ENCODE peak calls at places on chromosomes 2 and 18, in four cellular contexts. G, J, U and R are unnamed samples.

GRCh38 chr2:101089942-101090799 is 61.0 kb downstream of the TBC1D8 start:
- DNase-seq in G (no peak), J (no peak), U (no peak), R (no peak)

GRCh38 chr2:179793238-179793637 is 68.2 kb downstream of the ZNF385B start:
- DNase-seq in G (no peak), J (no peak), U (no peak), R (no peak)

GRCh38 chr18:8301427-8302172 is 307.6 kb upstream of the RAB12 start:
- DNase-seq in G (no peak), J (no peak), U (no peak), R (no peak)

GRCh38 chr18:40006553-40007073 is 1948.4 kb upstream of the PIK3C3 start:
- DNase-seq in G (no peak), J (no peak), U (no peak), R (no peak)

GRCh38 chr2:65416945-65417344 is 15.5 kb downstream of the SPRED2 start:
- DNase-seq in G (no peak), J (no peak), U (no peak), R (no peak)

GRCh38 chr2:79585701-79586428 is 73.0 kb downstream of the CTNNA2 start:
- DNase-seq in G (no peak), J (no peak), U (no peak), R (no peak)

GRCh38 chr18:75923169-75923568 is 495.7 kb upstream of the SMIM21 start:
- DNase-seq in G (peak; percentile 62), J (no peak), U (peak; percentile 80), R (peak; percentile 67)

GRCh38 chr2:49113046-49113445 is 41.3 kb downstream of the FSHR start:
- DNase-seq in G (no peak), J (peak; percentile 49), U (no peak), R (no peak)

GRCh38 chr18:54734059-54734458 is 94.2 kb upstream of the RAB27B start:
- DNase-seq in G (no peak), J (no peak), U (no peak), R (no peak)

GRCh38 chr2:95012881-95013550 is 12.5 kb upstream of the MAL start:
- DNase-seq in G (no peak), J (no peak), U (no peak), R (no peak)

GRCh38 chr2:194333091-194333490 is 1323.9 kb upstream of the SLC39A10 start:
- DNase-seq in G (no peak), J (no peak), U (no peak), R (no peak)

GRCh38 chr2:100823665-100824438 is 3.9 kb downstream of the NPAS2 start:
- DNase-seq in G (no peak), J (no peak), U (no peak), R (no peak)

GRCh38 chr18:75790821-75791220 is 363.3 kb upstream of the SMIM21 start:
- DNase-seq in G (no peak), J (no peak), U (no peak), R (no peak)

GRCh38 chr2:173184031-173185004 is 108.7 kb downstream of the MAP3K20 start:
- DNase-seq in G (peak; percentile 67), J (no peak), U (peak; percentile 31), R (peak; percentile 84)

GRCh38 chr2:146214394-146214929 is 1630.4 kb upstream of the ACVR2A start:
- DNase-seq in G (no peak), J (no peak), U (no peak), R (no peak)

GRCh38 chr18:6543330-6543908 is 128.7 kb upstream of the L3MBTL4 start:
- DNase-seq in G (no peak), J (no peak), U (no peak), R (no peak)

GRCh38 chr2:9430316-9431293 is 7.2 kb downstream of the CPSF3 start:
- DNase-seq in G (no peak), J (no peak), U (no peak), R (no peak)

GRCh38 chr18:22559414-22560282 is 141.9 kb upstream of the CTAGE1 start:
- DNase-seq in G (peak; percentile 80), J (peak; percentile 10), U (peak; percentile 76), R (peak; percentile 86)

GRCh38 chr18:79548077-79548450 is 131.5 kb upstream of the CTDP1 start:
- DNase-seq in G (peak; percentile 15), J (no peak), U (no peak), R (no peak)

GRCh38 chr2:231318954-231319353 is 76.6 kb upstream of the B3GNT7 start:
- DNase-seq in G (no peak), J (no peak), U (no peak), R (no peak)

GRCh38 chr2:14234911-14235310 is 397.6 kb upstream of the LRATD1 start:
- DNase-seq in G (peak; percentile 13), J (no peak), U (no peak), R (no peak)

GRCh38 chr2:1591461-1591770 is 152.9 kb downstream of the PXDN start:
- DNase-seq in G (no peak), J (no peak), U (no peak), R (no peak)

GRCh38 chr2:75290600-75291140 is 91.3 kb upstream of the TACR1 start:
- DNase-seq in G (no peak), J (no peak), U (no peak), R (no peak)

GRCh38 chr2:31979966-31980365 is 30.8 kb downstream of the MEMO1 start:
- DNase-seq in G (no peak), J (no peak), U (no peak), R (no peak)

GRCh38 chr18:58605027-58606020 is 23.6 kb downstream of the ALPK2 start:
- DNase-seq in G (no peak), J (no peak), U (no peak), R (no peak)

GRCh38 chr2:71702071-71702970 is 249.0 kb downstream of the DYSF start:
- DNase-seq in G (no peak), J (no peak), U (no peak), R (no peak)

GRCh38 chr2:166375736-166376487 is at the start of gene SCN9A:
- DNase-seq in G (peak; percentile 51), J (peak; percentile 91), U (peak; percentile 68), R (peak; percentile 79)

GRCh38 chr2:25587361-25587760 is 86.0 kb downstream of the DTNB start:
- DNase-seq in G (no peak), J (no peak), U (no peak), R (no peak)

GRCh38 chr2:190313880-190314279 is 5.7 kb downstream of the HIBCH start:
- DNase-seq in G (no peak), J (no peak), U (no peak), R (no peak)

GRCh38 chr2:180442860-180443644 is 436.0 kb upstream of the CWC22 start:
- DNase-seq in G (no peak), J (peak; percentile 35), U (no peak), R (no peak)

GRCh38 chr2:67930156-67930555 is 132.6 kb downstream of the C1D start:
- DNase-seq in G (no peak), J (no peak), U (no peak), R (no peak)

GRCh38 chr2:111116843-111117665 is 3.7 kb upstream of the BCL2L11 start:
- DNase-seq in G (peak; percentile 72), J (peak; percentile 77), U (peak; percentile 76), R (peak; percentile 86)

GRCh38 chr2:119523959-119524694 is at the start of gene SCTR:
- DNase-seq in G (no peak), J (peak; percentile 65), U (no peak), R (no peak)

GRCh38 chr2:119522561-119523110 is 1.6 kb downstream of the SCTR start:
- DNase-seq in G (no peak), J (no peak), U (no peak), R (no peak)

GRCh38 chr2:119528036-119528435 is 3.8 kb upstream of the SCTR start:
- DNase-seq in G (no peak), J (no peak), U (no peak), R (no peak)

GRCh38 chr2:119523383-119523958 is 812 bp downstream of the SCTR start:
- DNase-seq in G (no peak), J (no peak), U (no peak), R (no peak)

DNA sequence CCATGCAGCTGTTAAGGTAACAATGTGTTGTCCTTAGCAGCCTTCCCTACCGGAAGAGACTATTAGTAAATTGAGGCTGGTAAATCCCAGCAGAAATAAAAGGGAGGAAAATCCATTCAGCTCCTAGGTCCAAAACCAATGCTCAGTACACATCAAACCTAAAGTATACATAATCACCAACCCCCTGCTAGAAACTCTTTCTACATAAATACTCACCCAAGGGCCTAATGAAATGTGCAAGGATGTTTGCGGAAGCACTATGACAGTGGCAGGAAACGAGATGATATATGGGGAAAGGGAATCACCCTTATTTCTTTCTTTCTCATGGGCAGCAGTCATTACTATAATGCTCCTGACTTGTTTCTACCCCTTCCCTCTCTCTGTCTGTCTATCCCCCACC is 1.3 kb upstream of the SCTR start:
- DNase-seq in G (no peak), J (no peak), U (no peak), R (no peak)
- H3K27me3 ChIP-seq in G (no peaks in the 10 kb centered on the region), J (no peaks in the 10 kb centered on the region), U (peaks cover 10% of the 10 kb centered on the region), R (peaks cover 44% of the 10 kb centered on the region)

GRCh38 chr18:23640023-23640422 is 22.7 kb downstream of the ANKRD29 start:
- DNase-seq in G (no peak), J (no peak), U (no peak), R (no peak)
- TF ChIP-seq CTCF in G (no peak), J (no peak), U (no peak), R (no peak)

DNA sequence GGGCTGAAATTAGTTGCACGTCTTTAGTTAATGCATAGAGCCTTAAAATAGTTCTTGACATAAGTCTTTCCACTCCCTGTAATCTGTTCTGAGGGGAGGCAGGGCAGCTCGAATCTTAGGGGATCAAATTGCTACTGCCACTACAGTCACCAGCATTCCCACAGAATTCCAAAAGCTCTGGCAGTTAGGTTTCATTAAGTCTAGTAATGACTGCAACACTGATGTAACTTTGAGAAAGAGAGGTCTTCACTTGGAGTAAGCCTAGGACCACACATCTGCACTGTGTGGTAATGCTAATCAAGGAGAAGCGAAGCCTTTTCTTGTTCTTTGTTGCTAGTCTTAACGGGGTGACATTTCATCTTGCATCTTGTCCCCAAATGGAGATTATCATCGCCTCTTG is 19.3 kb upstream of the NCK2 start:
- DNase-seq in G (no peak), J (no peak), U (no peak), R (no peak)
- H3K4me3 ChIP-seq in G (no peak overlapping the region), J (no peak overlapping the region), U (no peak overlapping the region), R (no peak overlapping the region)

GRCh38 chr18:34223893-34224422 is 755 bp downstream of the NOL4 start:
- DNase-seq in G (no peak), J (no peak), U (no peak), R (no peak)
- H3K27me3 ChIP-seq in G (no peaks in the 10 kb centered on the region), J (peaks cover 12% of the 10 kb centered on the region), U (peaks cover 12% of the 10 kb centered on the region), R (peaks cover 55% of the 10 kb centered on the region)

GRCh38 chr2:217654173-217654572 is 348.6 kb downstream of the TNS1 start:
- DNase-seq in G (no peak), J (no peak), U (no peak), R (no peak)
- TF ChIP-seq CTCF in G (no peak), J (no peak), U (no peak), R (no peak)

GRCh38 chr2:221517362-221518121 is 54.6 kb downstream of the EPHA4 start:
- DNase-seq in G (no peak), J (no peak), U (no peak), R (no peak)
- H3K4me3 ChIP-seq in G (no peak overlapping the region), J (no peak overlapping the region), U (no peak overlapping the region), R (no peak overlapping the region)